ENCODE peak calls at places on chromosome 15, in five cellular contexts. E is activated gamma-delta T cell treated with anti-CD3 and anti-CD28 coated beads, Interleukin-2, amount 50 U/mL, for 16 hours; A is NB4; S is GM12865; W is NCI-H748 treated with DMSO at 0.1 percent for 48 hours. J is an unnamed sample.

GRCh38 chr15:60315878-60316277 is 81.9 kb downstream of the ANXA2 start:
- DNase-seq in E (no peak), A (no peak), S (no peak), W (no peak), J (no peak)

GRCh38 chr15:40344217-40344616 is 3.5 kb upstream of the CCDC9B start:
- DNase-seq in E (no peak), A (no peak), S (no peak), W (no peak), J (no peak)

GRCh38 chr15:68229386-68230156 is at the start of gene CLN6:
- DNase-seq in E (peak), A (peak), S (peak), W (peak), J (peak)

GRCh38 chr15:80480171-80480811 is 76.1 kb downstream of the ARNT2 start:
- DNase-seq in E (no peak), A (no peak), S (no peak), W (no peak), J (no peak)

GRCh38 chr15:76134537-76134936 is 74.8 kb downstream of the TMEM266 start:
- DNase-seq in E (no peak), A (no peak), S (no peak), W (no peak), J (no peak)

GRCh38 chr15:92878593-92879053 is 21.5 kb upstream of the CHD2 start:
- DNase-seq in E (no peak), A (no peak), S (no peak), W (no peak), J (no peak)

GRCh38 chr15:101346928-101347327 is 51.9 kb upstream of the SNRPA1 start:
- DNase-seq in E (no peak), A (no peak), S (no peak), W (no peak), J (no peak)

GRCh38 chr15:86165263-86166204 is 85.9 kb downstream of the AGBL1 start:
- DNase-seq in E (no peak), A (no peak), S (no peak), W (no peak), J (no peak)

GRCh38 chr15:58988011-58988785 is 735 bp downstream of the RNF111 start:
- DNase-seq in E (peak), A (peak), S (peak), W (peak), J (peak)

GRCh38 chr15:90680371-90680935 is 36.7 kb upstream of the BLM start:
- DNase-seq in E (no peak), A (no peak), S (no peak), W (no peak), J (no peak)

GRCh38 chr15:90031231-90031791 is 30.2 kb downstream of the ZNF710 start:
- DNase-seq in E (no peak), A (peak), S (peak), W (no peak), J (no peak)

GRCh38 chr15:45129651-45130129 is at the start of the genes DUOX1 and DUOXA1:
- DNase-seq in E (no peak), A (no peak), S (no peak), W (no peak), J (peak)

GRCh38 chr15:39598958-39599845 is 18.3 kb downstream of the THBS1 start:
- DNase-seq in E (no peak), A (no peak), S (no peak), W (no peak), J (no peak)

GRCh38 chr15:60363024-60363674 is 34.6 kb downstream of the ANXA2 start:
- DNase-seq in E (no peak), A (no peak), S (no peak), W (no peak), J (no peak)

GRCh38 chr15:71780349-71780976 is 29.9 kb upstream of the NR2E3 start:
- DNase-seq in E (no peak), A (peak), S (peak), W (no peak), J (no peak)

GRCh38 chr15:67383903-67384302 is 129.3 kb downstream of the IQCH start:
- DNase-seq in E (no peak), A (no peak), S (no peak), W (no peak), J (no peak)

GRCh38 chr15:77627067-77627466 is 5.6 kb downstream of the LINGO1 start:
- DNase-seq in E (no peak), A (no peak), S (no peak), W (no peak), J (no peak)

GRCh38 chr15:58521293-58521991 is 89.7 kb downstream of the LIPC start:
- DNase-seq in E (no peak), A (peak), S (peak), W (no peak), J (no peak)

GRCh38 chr15:60639502-60639901 is 160.6 kb upstream of the ICE2 start:
- DNase-seq in E (no peak), A (no peak), S (no peak), W (no peak), J (no peak)

GRCh38 chr15:67406257-67406861 is 114.6 kb upstream of the C15orf61 start:
- DNase-seq in E (no peak), A (no peak), S (no peak), W (no peak), J (no peak)

GRCh38 chr15:52360229-52361203 is 64.9 kb upstream of the MYO5C start:
- DNase-seq in E (no peak), A (no peak), S (no peak), W (no peak), J (no peak)

J was measured in colonic mucosa.